ENCODE peak calls at places on chromosomes 7 and 10, in eight cellular contexts. K is HFF-Myc, G is skeletal muscle cell, D is mammary epithelial cell, T is cardiac muscle cell, H is IMR-90, P is kidney epithelial cell, J is ovary. Y is an unnamed sample.

GRCh38 chr10:104614245-104614831 is 26.8 kb upstream of the SORCS3 start:
- DNase-seq in K (no peak), G (no peak), D (peak), T (no peak), H (peak), P (no peak), J (no peak), Y (no peak)

GRCh38 chr7:159127691-159128642 is 16.7 kb downstream of the VIPR2 start:
- DNase-seq in K (no peak), G (no peak), D (no peak), T (no peak), H (no peak), P (no peak), J (no peak), Y (no peak)

GRCh38 chr7:25124485-25125136 is 449 bp downstream of the CYCS start:
- DNase-seq in K (no peak), G (no peak), D (peak), T (peak), H (no peak), P (no peak), J (peak), Y (no peak)

GRCh38 chr10:123044391-123044790 is 35.6 kb downstream of the ACADSB start:
- DNase-seq in K (no peak), G (no peak), D (peak), T (no peak), H (peak), P (no peak), J (no peak), Y (no peak)

GRCh38 chr7:140564643-140565042 is 76.0 kb downstream of the DENND2A start:
- DNase-seq in K (no peak), G (no peak), D (peak), T (no peak), H (no peak), P (peak), J (no peak), Y (no peak)

GRCh38 chr7:131011437-131011752 is 277.4 kb upstream of the KLF14 start:
- DNase-seq in K (no peak), G (no peak), D (no peak), T (no peak), H (no peak), P (no peak), J (no peak), Y (no peak)

GRCh38 chr7:44307301-44307900 is 18.0 kb downstream of the CAMK2B start:
- DNase-seq in K (peak), G (no peak), D (peak), T (peak), H (peak), P (peak), J (no peak), Y (no peak)

GRCh38 chr10:520402-520787 is 169.1 kb downstream of the DIP2C start:
- DNase-seq in K (no peak), G (peak), D (peak), T (peak), H (peak), P (no peak), J (no peak), Y (no peak)

GRCh38 chr10:7362451-7362850 is 48.4 kb downstream of the SFMBT2 start:
- DNase-seq in K (no peak), G (no peak), D (no peak), T (no peak), H (peak), P (no peak), J (no peak), Y (no peak)

GRCh38 chr10:61860964-61861758 is 40.3 kb upstream of the ARID5B start:
- DNase-seq in K (no peak), G (no peak), D (no peak), T (no peak), H (no peak), P (no peak), J (no peak), Y (no peak)

GRCh38 chr7:157797361-157797760 is 460.6 kb downstream of the DNAJB6 start:
- DNase-seq in K (no peak), G (no peak), D (no peak), T (no peak), H (no peak), P (no peak), J (no peak), Y (no peak)

GRCh38 chr10:278707-279106 is 143.5 kb downstream of the ZMYND11 start:
- DNase-seq in K (no peak), G (no peak), D (no peak), T (peak), H (no peak), P (no peak), J (no peak), Y (no peak)

GRCh38 chr7:158087196-158087595 is 500.4 kb downstream of the PTPRN2 start:
- DNase-seq in K (no peak), G (no peak), D (no peak), T (no peak), H (no peak), P (no peak), J (no peak), Y (no peak)

GRCh38 chr7:135962802-135963201 is 14.4 kb downstream of the MTPN start:
- DNase-seq in K (no peak), G (no peak), D (no peak), T (no peak), H (no peak), P (no peak), J (no peak), Y (no peak)

GRCh38 chr10:23198940-23199767 is 7.0 kb downstream of the PTF1A start:
- DNase-seq in K (no peak), G (no peak), D (peak), T (no peak), H (no peak), P (no peak), J (no peak), Y (no peak)

GRCh38 chr10:25047902-25048301 is 31.5 kb downstream of the THNSL1 start:
- DNase-seq in K (no peak), G (no peak), D (peak), T (no peak), H (peak), P (no peak), J (no peak), Y (peak)

GRCh38 chr7:157526604-157527003 is 189.8 kb downstream of the DNAJB6 start:
- DNase-seq in K (no peak), G (no peak), D (no peak), T (no peak), H (no peak), P (no peak), J (no peak), Y (no peak)

GRCh38 chr7:20331231-20331880 is 656 bp downstream of the ITGB8 start:
- DNase-seq in K (no peak), G (no peak), D (no peak), T (peak), H (peak), P (no peak), J (peak), Y (no peak)

GRCh38 chr10:19656420-19657042 is 159.7 kb upstream of the PLXDC2 start:
- DNase-seq in K (no peak), G (no peak), D (no peak), T (no peak), H (peak), P (no peak), J (no peak), Y (no peak)

GRCh38 chr10:19658131-19658530 is 158.1 kb upstream of the PLXDC2 start:
- DNase-seq in K (no peak), G (no peak), D (no peak), T (no peak), H (peak), P (no peak), J (no peak), Y (no peak)

GRCh38 chr10:19651549-19651948 is 164.7 kb upstream of the PLXDC2 start:
- DNase-seq in K (peak), G (peak), D (peak), T (no peak), H (peak), P (no peak), J (no peak), Y (peak)

GRCh38 chr10:19652750-19653149 is 163.5 kb upstream of the PLXDC2 start:
- DNase-seq in K (no peak), G (no peak), D (no peak), T (no peak), H (no peak), P (no peak), J (no peak), Y (no peak)

GRCh38 chr10:19654576-19654975 is 161.7 kb upstream of the PLXDC2 start:
- DNase-seq in K (peak), G (peak), D (peak), T (no peak), H (peak), P (no peak), J (no peak), Y (no peak)
- H3K4me3 ChIP-seq in K (no peak), G (no peak), D (no peak), T (no peak), H (no peak), P (no peak), J (no peak), Y (no peak)

GRCh38 chr7:82313269-82313668 is 130.3 kb downstream of the CACNA2D1 start:
- DNase-seq in K (no peak), G (no peak), D (no peak), T (no peak), H (no peak), P (no peak), J (no peak), Y (no peak)

GRCh38 chr7:82317257-82317721 is 126.3 kb downstream of the CACNA2D1 start:
- DNase-seq in K (no peak), G (no peak), D (no peak), T (no peak), H (no peak), P (peak), J (no peak), Y (no peak)

GRCh38 chr7:82317760-82318159 is 125.8 kb downstream of the CACNA2D1 start:
- DNase-seq in K (no peak), G (no peak), D (no peak), T (no peak), H (no peak), P (no peak), J (no peak), Y (no peak)

GRCh38 chr7:82312646-82313045 is 130.9 kb downstream of the CACNA2D1 start:
- DNase-seq in K (no peak), G (no peak), D (no peak), T (no peak), H (no peak), P (no peak), J (no peak), Y (no peak)
- H3K4me3 ChIP-seq in K (no peak), G (no peak), D (no peak), T (no peak), H (no peak), P (no peak), J (no peak), Y (no peak)

GRCh38 chr10:28367419-28367818 is 64.6 kb upstream of the MPP7 start:
- DNase-seq in K (no peak), G (no peak), D (no peak), T (no peak), H (no peak), P (no peak), J (no peak), Y (no peak)

GRCh38 chr10:28370107-28370835 is 67.4 kb upstream of the MPP7 start:
- DNase-seq in K (no peak), G (no peak), D (no peak), T (no peak), H (no peak), P (no peak), J (no peak), Y (no peak)

GRCh38 chr10:28366943-28367342 is 64.1 kb upstream of the MPP7 start:
- DNase-seq in K (no peak), G (no peak), D (no peak), T (no peak), H (no peak), P (no peak), J (no peak), Y (no peak)

GRCh38 chr10:28367865-28368541 is 65.1 kb upstream of the MPP7 start:
- DNase-seq in K (peak), G (no peak), D (no peak), T (no peak), H (no peak), P (no peak), J (no peak), Y (no peak)

GRCh38 chr10:28365840-28366239 is 63.0 kb upstream of the MPP7 start:
- DNase-seq in K (no peak), G (no peak), D (no peak), T (no peak), H (no peak), P (no peak), J (no peak), Y (no peak)
- H3K4me3 ChIP-seq in K (no peak), G (no peak), D (no peak), T (no peak), H (no peak), P (no peak), J (no peak), Y (no peak)

GRCh38 chr10:63496561-63496960 is 24.6 kb upstream of the REEP3 start:
- DNase-seq in K (no peak), G (no peak), D (no peak), T (no peak), H (no peak), P (no peak), J (no peak), Y (no peak)
- H3K4me3 ChIP-seq in K (no peak), G (no peak), D (no peak), T (no peak), H (no peak), P (no peak), J (no peak), Y (no peak)